ENCODE peak calls at places on chromosomes 3 and 15, in five cellular contexts. P is substantia nigra; J is cardiac muscle cell; H is activated CD4-positive, alpha-beta T cell treated with anti-CD3 and anti-CD28 coated beads, Interleukin-2, amount 50 U/mL, for 4 hours; I is dermis blood vessel endothelial cell. A is an unnamed sample.

GRCh38 chr3:150239764-150240163 is 168.3 kb upstream of the TSC22D2 start:
- DNase-seq in P (no peak), J (no peak), I (no peak), H (no peak), A (no peak)

GRCh38 chr15:78640840-78641733 is at the start of gene CHRNB4:
- DNase-seq in P (no peak), I (no peak), J (peak), H (no peak), A (peak)

GRCh38 chr3:24485511-24485910 is 9.1 kb downstream of the THRB start:
- DNase-seq in P (no peak), I (no peak), J (no peak), H (no peak), A (no peak)

GRCh38 chr15:68776477-68777270 is 44.0 kb downstream of the ANP32A start:
- DNase-seq in J (no peak), H (no peak), I (no peak), P (peak), A (no peak)

GRCh38 chr3:119295816-119296484 is 1.8 kb downstream of the ARHGAP31 start:
- DNase-seq in P (no peak), H (no peak), J (no peak), I (no peak), A (no peak)

GRCh38 chr15:73865904-73866303 is 7.5 kb upstream of the TBC1D21 start:
- DNase-seq in P (no peak), J (no peak), I (no peak), H (no peak), A (peak)

GRCh38 chr3:117726776-117727175 is 1017.2 kb downstream of the TUSC7 start:
- DNase-seq in I (no peak), H (no peak), J (no peak), P (no peak), A (no peak)

GRCh38 chr3:47836986-47837385 is 34.0 kb downstream of the DHX30 start:
- DNase-seq in H (no peak), J (no peak), I (no peak), P (peak), A (no peak)

GRCh38 chr3:125331243-125331642 is 43.9 kb downstream of the ZNF148 start:
- DNase-seq in I (no peak), P (no peak), H (no peak), J (no peak), A (no peak)

A was measured in Caco-2.